ENCODE peak calls at places on chromosomes 5 and 9, in five cellular contexts. D is HepG2, Y is HCT116, B is GM12878, W is H1. Z is an unnamed sample.

GRCh38 chr9:113599647-113600476 is 136.3 kb downstream of the RGS3 start:
- DNase-seq in D (no peak), Y (no peak), B (no peak), W (no peak), Z (no peak)

GRCh38 chr9:134694368-134694665 is 52.7 kb downstream of the COL5A1 start:
- DNase-seq in D (no peak), Y (no peak), B (no peak), W (no peak), Z (no peak)

GRCh38 chr9:112443200-112443599 is 43.4 kb upstream of the KIAA1958 start:
- DNase-seq in D (peak), Y (no peak), B (no peak), W (no peak), Z (peak)

GRCh38 chr5:168795943-168796342 is 216.8 kb upstream of the PANK3 start:
- DNase-seq in D (no peak), Y (no peak), B (no peak), W (no peak), Z (no peak)

GRCh38 chr5:2465383-2465782 is 286.1 kb downstream of the IRX2 start:
- DNase-seq in D (no peak), Y (no peak), B (no peak), W (no peak), Z (no peak)

GRCh38 chr9:18969095-18969494 is 63.9 kb downstream of the SAXO1 start:
- DNase-seq in D (no peak), Y (no peak), B (no peak), W (no peak), Z (peak)

GRCh38 chr9:113654605-113655193 is 191.2 kb downstream of the RGS3 start:
- DNase-seq in D (no peak), Y (no peak), B (no peak), W (no peak), Z (no peak)

GRCh38 chr9:116243708-116244107 is 90.1 kb downstream of the PAPPA start:
- DNase-seq in D (no peak), Y (no peak), B (no peak), W (no peak), Z (no peak)

GRCh38 chr5:145975361-145976066 is 39.1 kb downstream of the SH3RF2 start:
- DNase-seq in D (peak), Y (peak), B (no peak), W (no peak), Z (no peak)

GRCh38 chr9:35664531-35665470 is at the start of gene ARHGEF39:
- DNase-seq in D (peak), Y (peak), B (no peak), W (peak), Z (peak)

GRCh38 chr9:87586731-87587355 is 89.2 kb downstream of the DAPK1 start:
- DNase-seq in D (no peak), Y (no peak), B (no peak), W (no peak), Z (no peak)

GRCh38 chr5:149195962-149196361 is 54.7 kb downstream of the ABLIM3 start:
- DNase-seq in D (no peak), Y (no peak), B (no peak), W (no peak), Z (no peak)

GRCh38 chr9:114157516-114158176 is 2.3 kb downstream of the COL27A1 start:
- DNase-seq in D (no peak), Y (no peak), B (no peak), W (no peak), Z (no peak)

GRCh38 chr5:34772691-34773090 is 66.3 kb upstream of the TTC23L start:
- DNase-seq in D (no peak), Y (no peak), B (no peak), W (no peak), Z (no peak)

GRCh38 chr9:93127395-93127911 is 6.6 kb downstream of the NINJ1 start:
- DNase-seq in D (no peak), Y (no peak), B (no peak), W (no peak), Z (no peak)

GRCh38 chr9:134928796-134929559 is 11.3 kb upstream of the FCN1 start:
- DNase-seq in D (no peak), Y (no peak), B (no peak), W (no peak), Z (no peak)

GRCh38 chr5:31934156-31934555 is 240.0 kb downstream of the GOLPH3 start:
- DNase-seq in D (no peak), Y (no peak), B (no peak), W (no peak), Z (peak)

GRCh38 chr5:72210913-72211670 is 103.8 kb downstream of the MAP1B start:
- DNase-seq in D (peak), Y (no peak), B (no peak), W (no peak), Z (no peak)

DNA sequence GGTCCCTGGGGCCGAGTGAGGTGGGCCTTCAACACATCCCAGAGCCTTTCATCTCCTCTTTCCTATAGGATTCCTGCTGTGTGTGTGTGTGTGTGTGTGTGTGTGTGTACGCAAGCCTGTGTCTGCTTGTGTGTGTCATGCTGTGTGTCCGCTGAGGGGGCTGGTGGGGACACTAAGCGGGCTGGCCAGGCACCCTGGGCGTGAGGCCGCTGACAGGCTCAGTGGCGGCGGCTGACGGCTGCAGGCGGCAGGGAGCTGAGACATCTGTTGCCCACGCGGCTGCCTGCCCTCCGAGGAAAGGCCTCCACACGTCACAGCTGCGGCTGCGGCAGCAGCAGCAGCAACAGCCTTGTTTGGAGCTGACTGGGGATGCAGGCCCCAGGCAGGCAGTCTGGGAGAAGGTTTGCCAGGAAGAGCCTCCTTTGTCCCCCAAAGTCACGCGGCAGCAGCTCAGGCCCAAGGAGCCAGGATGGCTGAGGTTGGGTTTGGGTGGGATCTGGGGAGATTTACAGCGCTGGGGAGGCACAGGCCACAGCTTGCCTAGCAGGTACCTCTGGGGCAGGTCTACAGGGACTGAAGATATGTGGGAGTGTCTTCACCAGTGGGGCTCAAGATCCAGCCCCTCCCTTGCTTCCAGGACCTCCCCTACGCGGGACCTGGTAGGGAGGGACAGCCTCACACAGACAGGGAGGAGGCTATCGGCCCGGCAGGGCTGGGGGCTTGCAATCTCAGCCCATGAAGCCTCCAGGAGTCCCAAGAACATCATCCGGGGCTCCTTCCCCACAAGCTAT is 1.8 kb downstream of the PDLIM4 start:
- DNase-seq in D (no peak), Y (no peak), B (no peak), W (no peak), Z (no peak)
- TF ChIP-seq JUND in D (no peak), Y (no peak), B (no peak), W (no peak), Z (no peak)

DNA sequence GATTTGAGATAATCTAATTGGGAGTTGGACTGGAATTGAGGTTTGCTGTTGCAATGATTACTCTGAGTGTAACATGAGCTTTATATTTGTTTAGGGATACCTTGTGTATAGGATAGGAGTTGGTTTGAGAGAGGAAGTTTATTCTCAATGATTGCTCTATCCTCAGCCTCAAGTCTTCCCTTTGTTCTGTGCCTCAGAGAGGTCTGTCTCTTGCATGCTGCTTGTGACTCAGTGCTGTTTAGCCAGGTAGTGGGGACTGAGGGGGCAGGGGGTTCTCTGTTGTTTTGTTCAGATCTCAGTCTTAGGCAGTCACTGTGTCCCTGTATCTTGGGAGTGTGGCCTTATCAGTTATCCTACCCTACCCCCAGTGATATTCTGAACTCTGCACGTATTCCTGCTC is 192.1 kb downstream of the SPATA31D1 start:
- DNase-seq in D (no peak), Y (no peak), B (no peak), W (no peak), Z (no peak)
- TF ChIP-seq JUND in D (no peak), Y (no peak), B (no peak), W (no peak), Z (no peak)

GRCh38 chr9:99660191-99660636 is 161.5 kb upstream of the NR4A3 start:
- DNase-seq in D (no peak), Y (no peak), B (peak), W (no peak), Z (no peak)
- TF ChIP-seq JUND in D (no peak), Y (no peak), B (peak), W (no peak), Z (no peak)

GRCh38 chr5:27465140-27465539 is 426.8 kb upstream of the CDH9 start:
- DNase-seq in D (no peak), Y (no peak), B (no peak), W (no peak), Z (no peak)

GRCh38 chr5:27463446-27464149 is 425.2 kb upstream of the CDH9 start:
- DNase-seq in D (no peak), Y (no peak), B (no peak), W (no peak), Z (no peak)

GRCh38 chr5:27472000-27472763 is 433.8 kb upstream of the CDH9 start:
- DNase-seq in D (peak), Y (no peak), B (peak), W (peak), Z (peak)

GRCh38 chr5:27462936-27463335 is 424.6 kb upstream of the CDH9 start:
- DNase-seq in D (no peak), Y (no peak), B (no peak), W (no peak), Z (no peak)

DNA sequence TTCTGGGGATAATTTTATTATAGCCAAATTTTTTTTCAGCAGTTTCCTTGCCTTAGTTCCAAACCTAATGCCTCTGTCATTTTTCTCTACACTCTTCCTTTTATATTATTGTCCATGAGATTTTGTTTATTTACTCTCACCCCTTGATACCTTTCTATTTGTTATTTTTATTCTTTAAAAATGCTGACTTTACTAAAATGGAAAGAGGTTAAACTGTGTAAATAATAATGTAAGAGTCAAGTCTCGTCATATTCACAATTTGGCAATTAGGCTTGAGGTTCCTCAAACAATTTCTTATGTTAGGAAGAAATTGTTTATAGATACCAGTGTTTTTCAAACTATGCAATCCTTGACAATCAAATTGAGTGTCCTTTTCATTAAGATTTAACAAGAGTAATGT is 428.6 kb upstream of the CDH9 start:
- DNase-seq in D (no peak), Y (no peak), B (no peak), W (no peak), Z (no peak)
- TF ChIP-seq JUND in D (no peak), Y (no peak), B (no peak), W (no peak), Z (no peak)

GRCh38 chr5:118561235-118561634 is 427.1 kb downstream of the DTWD2 start:
- DNase-seq in D (no peak), Y (no peak), B (no peak), W (no peak), Z (no peak)
- TF ChIP-seq JUND in D (no peak), Y (no peak), B (no peak), W (no peak), Z (no peak)

DNA sequence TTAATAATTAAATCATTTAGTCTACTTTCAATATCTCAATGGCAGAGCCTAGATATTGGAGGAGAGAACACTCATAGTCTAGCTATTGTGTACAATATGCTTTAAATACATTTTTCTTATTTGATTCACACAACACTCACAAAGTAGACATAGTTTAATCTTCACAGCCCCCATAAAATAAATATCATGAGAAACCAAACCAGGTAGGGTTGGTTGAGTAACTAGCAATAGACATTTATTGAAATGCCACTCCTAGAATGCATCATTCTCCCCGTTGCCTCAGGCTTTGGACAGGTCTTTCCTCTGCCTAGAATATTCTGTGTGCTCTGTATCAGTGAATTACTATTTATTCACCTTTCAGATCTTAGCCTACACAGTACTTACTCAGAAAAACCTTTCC is 141.9 kb downstream of the CEMIP2 start:
- DNase-seq in D (no peak), Y (no peak), B (no peak), W (no peak), Z (no peak)
- TF ChIP-seq JUND in D (no peak), Y (no peak), B (no peak), W (no peak), Z (no peak)

GRCh38 chr5:6202615-6203365 is 175.6 kb downstream of the MED10 start:
- DNase-seq in D (peak), Y (no peak), B (no peak), W (peak), Z (no peak)
- TF ChIP-seq JUND in D (no peak), Y (no peak), B (no peak), W (no peak), Z (no peak)

GRCh38 chr5:53542917-53543316 is 17.5 kb upstream of the NDUFS4 start:
- DNase-seq in D (no peak), Y (no peak), B (no peak), W (no peak), Z (no peak)
- TF ChIP-seq JUND in D (no peak), Y (no peak), B (no peak), W (no peak), Z (no peak)

DNA sequence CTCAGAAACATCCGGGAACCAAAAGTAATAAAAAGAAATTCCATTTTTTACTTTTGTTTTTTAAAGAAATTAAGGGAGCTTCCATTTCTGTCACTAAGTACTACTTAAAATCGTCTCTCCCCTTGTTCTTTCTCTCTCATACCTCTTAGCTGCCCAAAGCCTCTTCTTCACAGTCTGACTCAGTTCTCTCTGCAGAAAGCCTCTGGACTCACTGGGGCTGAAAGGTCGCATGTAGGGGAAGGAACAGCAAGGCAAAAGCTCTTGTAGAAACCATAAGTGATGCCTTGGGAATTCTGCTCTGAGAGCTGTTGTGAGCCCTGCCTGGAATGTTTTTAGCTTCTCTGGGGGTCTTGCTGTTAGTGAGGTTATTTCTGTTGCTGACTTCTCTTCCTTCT is 100.8 kb upstream of the RANBP3L start:
- DNase-seq in D (no peak), Y (no peak), B (no peak), W (no peak), Z (no peak)
- TF ChIP-seq JUND in D (no peak), Y (no peak), B (no peak), W (no peak), Z (no peak)

GRCh38 chr5:114473541-114473940 is 111.7 kb downstream of the KCNN2 start:
- DNase-seq in D (no peak), Y (no peak), B (no peak), W (no peak), Z (peak)

GRCh38 chr5:114467141-114467540 is 105.3 kb downstream of the KCNN2 start:
- DNase-seq in D (no peak), Y (no peak), B (no peak), W (no peak), Z (no peak)

GRCh38 chr5:114471529-114471928 is 109.7 kb downstream of the KCNN2 start:
- DNase-seq in D (no peak), Y (no peak), B (no peak), W (no peak), Z (no peak)

DNA sequence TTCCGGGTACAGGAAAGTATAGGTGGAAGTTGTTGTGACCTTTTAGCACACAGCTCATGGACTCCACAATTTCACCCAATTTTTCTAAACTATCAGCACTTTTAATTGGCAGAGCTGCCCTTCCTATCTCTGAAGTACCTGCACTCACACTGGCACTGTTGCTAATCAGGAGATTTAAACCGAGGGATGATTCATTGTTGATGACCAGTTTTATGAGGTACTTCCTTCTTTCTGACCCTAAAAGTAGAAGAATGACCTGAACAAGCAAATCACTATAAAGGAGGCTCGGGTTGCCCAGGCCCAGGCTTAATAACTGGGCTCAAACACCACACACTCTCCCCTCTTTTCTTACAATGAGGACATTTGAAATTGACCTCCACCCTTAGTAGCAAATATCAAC is 105.9 kb downstream of the KCNN2 start:
- DNase-seq in D (no peak), Y (no peak), B (no peak), W (no peak), Z (no peak)
- TF ChIP-seq JUND in D (no peak), Y (no peak), B (no peak), W (no peak), Z (no peak)

Z was measured in T47D.